ENCODE peak calls at places on chromosomes 12 and 14, in ten cellular contexts. E is GDM1; S is activated CD4-positive, alpha-beta memory T cell treated with anti-CD3 and anti-CD28 coated beads for 36 hours; L is T-helper 17 cell; C is sciatic nerve; R is activated T-cell treated with anti-CD3 and anti-CD28 coated beads, Interleukin-2, amount 50 U/mL, for 72 hours; U is kidney tubule cell; H is NCI-H1930; O is GM13976; Y is ELR. B is an unnamed sample.
A peak's percentile ranks its signal among the peaks of the same experiment; 100 is the strongest.

GRCh38 chr12:34397591-34398365 is 375.5 kb downstream of the ALG10 start:
- DNase-seq in Y (no peak), H (no peak), O (peak; percentile 6), L (peak; percentile 2), C (peak; percentile 36), U (no peak), E (no peak), R (no peak), S (peak; percentile 6), B (no peak)

GRCh38 chr12:29732211-29732992 is 51.3 kb downstream of the TMTC1 start:
- DNase-seq in C (no peak), S (no peak), H (no peak), U (no peak), L (no peak), E (no peak), Y (no peak), O (no peak), R (no peak), B (no peak)

GRCh38 chr14:99758121-99758871 is 34.9 kb upstream of the EML1 start:
- DNase-seq in C (peak; percentile 49), S (peak; percentile 57), E (no peak), L (no peak), R (no peak), U (peak; percentile 87), O (no peak), H (no peak), Y (peak; percentile 100), B (no peak)

GRCh38 chr12:70121562-70121961 is 121.7 kb upstream of the CNOT2 start:
- DNase-seq in C (no peak), R (no peak), U (no peak), H (no peak), O (no peak), L (no peak), E (no peak), S (no peak), Y (no peak), B (no peak)

GRCh38 chr14:51963164-51963733 is 26.1 kb upstream of the RTRAF start:
- DNase-seq in R (no peak), H (no peak), U (no peak), Y (no peak), L (no peak), O (no peak), E (no peak), C (no peak), S (no peak), B (no peak)

GRCh38 chr12:122079038-122079531 is 529 bp downstream of the MLXIP start:
- DNase-seq in L (no peak), E (no peak), S (peak; percentile 48), R (peak; percentile 41), H (no peak), Y (peak; percentile 47), U (peak; percentile 42), C (no peak), O (no peak), B (no peak)

GRCh38 chr12:325886-326285 is 63.2 kb downstream of the KDM5A start:
- DNase-seq in C (no peak), R (no peak), L (no peak), U (no peak), E (no peak), S (no peak), H (no peak), Y (no peak), O (no peak), B (no peak)

GRCh38 chr12:111270128-111270651 is 98.7 kb downstream of the PHETA1 start:
- DNase-seq in S (no peak), C (no peak), U (no peak), H (no peak), L (no peak), R (no peak), O (no peak), E (no peak), Y (no peak), B (no peak)

GRCh38 chr12:14514154-14514842 is 53.4 kb downstream of the PLBD1 start:
- DNase-seq in E (no peak), H (no peak), O (peak; percentile 49), R (no peak), S (no peak), U (peak; percentile 74), C (no peak), Y (peak; percentile 11), L (no peak), B (no peak)

GRCh38 chr12:11822071-11822818 is 172.8 kb downstream of the ETV6 start:
- DNase-seq in R (peak; percentile 64), C (peak; percentile 67), U (peak; percentile 93), Y (peak; percentile 60), L (peak; percentile 21), E (no peak), O (peak; percentile 39), H (no peak), S (peak; percentile 83), B (peak; percentile 47)

GRCh38 chr12:48615681-48616080 is 45.8 kb upstream of the LALBA start:
- DNase-seq in S (no peak), O (no peak), Y (peak; percentile 12), H (no peak), L (no peak), U (peak; percentile 49), R (no peak), C (no peak), E (no peak), B (no peak)

GRCh38 chr14:100651999-100652508 is 64.8 kb upstream of the BEGAIN start:
- DNase-seq in S (no peak), H (no peak), L (no peak), U (no peak), Y (no peak), O (no peak), C (no peak), R (no peak), E (no peak), B (no peak)

GRCh38 chr12:64709429-64709828 is 49.8 kb downstream of the GNS start:
- DNase-seq in U (no peak), R (no peak), S (no peak), E (no peak), H (no peak), O (no peak), Y (no peak), L (no peak), C (no peak), B (no peak)

GRCh38 chr14:77485901-77486678 is 12.5 kb downstream of the ISM2 start:
- DNase-seq in S (no peak), U (peak; percentile 90), E (no peak), O (peak; percentile 10), R (no peak), H (no peak), L (no peak), Y (peak; percentile 91), C (no peak), B (no peak)

GRCh38 chr12:630656-631632 is 32.3 kb downstream of the NINJ2 start:
- DNase-seq in E (peak; percentile 75), L (peak; percentile 75), R (no peak), O (peak; percentile 92), U (no peak), C (peak; percentile 59), Y (no peak), H (no peak), S (no peak), B (peak; percentile 71)